ENCODE peak calls at places on chromosomes 2 and 18, in ten cellular contexts. E, L, R, M, O, D, T, K, A and N are unnamed samples.

GRCh38 chr2:217933326-217933993 is 69.3 kb downstream of the TNS1 start:
- DNase-seq in E (no peak), L (no peak), R (no peak), M (no peak), O (peak; percentile 43), D (no peak), T (no peak), K (no peak), A (no peak), N (no peak)

GRCh38 chr2:42201228-42201855 is 32.2 kb downstream of the EML4 start:
- DNase-seq in E (no peak), L (no peak), R (no peak), M (no peak), O (no peak), D (no peak), T (no peak), K (no peak), A (no peak), N (no peak)

GRCh38 chr2:238561230-238561629 is 134.5 kb downstream of the ASB1 start:
- DNase-seq in E (no peak), L (no peak), R (no peak), M (no peak), O (no peak), D (no peak), T (no peak), K (peak; percentile 7), A (no peak), N (no peak)

GRCh38 chr2:38192976-38193375 is 117.0 kb upstream of the CYP1B1 start:
- DNase-seq in E (no peak), L (no peak), R (no peak), M (no peak), O (no peak), D (no peak), T (no peak), K (no peak), A (no peak), N (no peak)

GRCh38 chr18:11387880-11388279 is 221.5 kb upstream of the SLC35G4 start:
- DNase-seq in E (no peak), L (no peak), R (peak; percentile 48), M (peak; percentile 57), O (peak; percentile 75), D (peak; percentile 72), T (no peak), K (peak; percentile 32), A (peak; percentile 63), N (no peak)

GRCh38 chr2:235594041-235594440 is 100.2 kb downstream of the AGAP1 start:
- DNase-seq in E (no peak), L (peak; percentile 68), R (no peak), M (no peak), O (no peak), D (no peak), T (no peak), K (peak; percentile 82), A (peak; percentile 91), N (no peak)

GRCh38 chr2:49108851-49109250 is 45.5 kb downstream of the FSHR start:
- DNase-seq in E (no peak), L (no peak), R (no peak), M (no peak), O (no peak), D (no peak), T (no peak), K (no peak), A (no peak), N (no peak)

GRCh38 chr2:43438858-43439655 is 156.8 kb downstream of the THADA start:
- DNase-seq in E (no peak), L (no peak), R (no peak), M (no peak), O (no peak), D (no peak), T (no peak), K (peak; percentile 41), A (no peak), N (no peak)

GRCh38 chr2:19643117-19643518 is 258.7 kb downstream of the TTC32 start:
- DNase-seq in E (no peak), L (no peak), R (no peak), M (no peak), O (no peak), D (no peak), T (no peak), K (no peak), A (no peak), N (no peak)

GRCh38 chr2:174326880-174327558 is 7.7 kb upstream of the SP9 start:
- DNase-seq in E (no peak), L (no peak), R (no peak), M (no peak), O (no peak), D (no peak), T (no peak), K (no peak), A (no peak), N (no peak)

GRCh38 chr18:48548404-48548771 is 9.6 kb downstream of the CTIF start:
- DNase-seq in E (no peak), L (no peak), R (no peak), M (no peak), O (peak; percentile 67), D (no peak), T (no peak), K (no peak), A (peak; percentile 80), N (peak; percentile 70)

GRCh38 chr2:101064868-101065549 is 62.9 kb downstream of the RPL31 start:
- DNase-seq in E (no peak), L (no peak), R (no peak), M (no peak), O (no peak), D (peak; percentile 43), T (no peak), K (peak; percentile 35), A (peak; percentile 30), N (no peak)

GRCh38 chr18:9719421-9719981 is 11.4 kb downstream of the RAB31 start:
- DNase-seq in E (peak; percentile 54), L (no peak), R (no peak), M (no peak), O (no peak), D (no peak), T (peak; percentile 52), K (peak; percentile 90), A (peak; percentile 81), N (peak; percentile 50)

GRCh38 chr2:12813166-12813565 is 96.4 kb downstream of the TRIB2 start:
- DNase-seq in E (no peak), L (no peak), R (no peak), M (no peak), O (no peak), D (no peak), T (no peak), K (peak; percentile 12), A (no peak), N (no peak)

GRCh38 chr18:79380816-79381806 is 14.6 kb upstream of the NFATC1 start:
- DNase-seq in E (peak; percentile 78), L (peak; percentile 50), R (peak; percentile 79), M (peak; percentile 75), O (no peak), D (peak; percentile 80), T (peak; percentile 80), K (peak; percentile 13), A (peak; percentile 57), N (no peak)

GRCh38 chr18:79381811-79382311 is 13.9 kb upstream of the NFATC1 start:
- DNase-seq in E (no peak), L (no peak), R (peak; percentile 11), M (no peak), O (no peak), D (no peak), T (peak; percentile 14), K (no peak), A (no peak), N (no peak)

GRCh38 chr18:79379251-79379905 is 16.4 kb upstream of the NFATC1 start:
- DNase-seq in E (no peak), L (no peak), R (peak; percentile 14), M (no peak), O (no peak), D (no peak), T (no peak), K (no peak), A (no peak), N (no peak)

GRCh38 chr18:79378416-79379250 is 17.1 kb upstream of the NFATC1 start:
- DNase-seq in E (peak; percentile 86), L (peak; percentile 53), R (peak; percentile 87), M (peak; percentile 83), O (peak; percentile 75), D (peak; percentile 75), T (peak; percentile 89), K (peak; percentile 63), A (peak; percentile 82), N (no peak)

GRCh38 chr18:79379931-79380815 is 15.6 kb upstream of the NFATC1 start:
- DNase-seq in E (no peak), L (no peak), R (peak; percentile 14), M (no peak), O (no peak), D (no peak), T (peak; percentile 39), K (no peak), A (no peak), N (no peak)
- H3K4me3 ChIP-seq in E (no peak overlapping the region), L (no peak overlapping the region), R (no peak overlapping the region), M (no peak overlapping the region), O (no peak overlapping the region), D (no peak overlapping the region), T (no peak overlapping the region), K (no peak overlapping the region), A (no peak overlapping the region), N (no peak overlapping the region)

GRCh38 chr2:65071499-65072180 is 15.4 kb downstream of the CEP68 start:
- DNase-seq in E (no peak), L (peak; percentile 47), R (peak; percentile 44), M (peak; percentile 44), O (no peak), D (peak; percentile 64), T (peak; percentile 57), K (no peak), A (peak; percentile 32), N (no peak)
- TF ChIP-seq CTCF in E (no peak), L (peak; percentile 59), R (no peak), M (no peak), O (peak; percentile 18), D (peak; percentile 13), T (no peak), K (peak; percentile 25), A (peak; percentile 40), N (peak; percentile 48)

DNA sequence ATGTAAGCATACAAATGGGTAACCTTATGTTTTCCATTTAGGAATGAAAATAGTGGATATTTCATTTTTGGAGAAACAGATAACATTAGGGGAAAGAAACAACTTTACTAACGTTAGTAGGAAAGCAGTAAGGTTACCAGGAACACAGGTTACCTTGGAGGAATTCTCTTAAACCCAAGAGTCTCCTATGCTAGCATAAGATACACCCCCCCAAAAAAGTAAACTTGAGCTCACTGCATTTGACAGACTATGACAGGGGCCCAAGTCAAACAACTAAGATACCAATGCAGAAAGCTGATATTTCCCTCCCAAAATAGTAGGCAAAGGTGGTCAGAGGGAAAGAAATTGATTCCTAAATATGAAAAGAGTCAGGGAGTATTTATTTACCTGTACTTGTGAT is 656.9 kb downstream of the DSC3 start:
- DNase-seq in E (no peak), L (no peak), R (no peak), M (no peak), O (no peak), D (no peak), T (no peak), K (no peak), A (no peak), N (no peak)
- H3K36me3 ChIP-seq in E (no peaks in the 10 kb centered on the region), L (no peaks in the 10 kb centered on the region), R (no peaks in the 10 kb centered on the region), M (no peaks in the 10 kb centered on the region), O (no peaks in the 10 kb centered on the region), D (no peaks in the 10 kb centered on the region), T (no peaks in the 10 kb centered on the region), K (no peaks in the 10 kb centered on the region), A (no peaks in the 10 kb centered on the region), N (no peaks in the 10 kb centered on the region)

DNA sequence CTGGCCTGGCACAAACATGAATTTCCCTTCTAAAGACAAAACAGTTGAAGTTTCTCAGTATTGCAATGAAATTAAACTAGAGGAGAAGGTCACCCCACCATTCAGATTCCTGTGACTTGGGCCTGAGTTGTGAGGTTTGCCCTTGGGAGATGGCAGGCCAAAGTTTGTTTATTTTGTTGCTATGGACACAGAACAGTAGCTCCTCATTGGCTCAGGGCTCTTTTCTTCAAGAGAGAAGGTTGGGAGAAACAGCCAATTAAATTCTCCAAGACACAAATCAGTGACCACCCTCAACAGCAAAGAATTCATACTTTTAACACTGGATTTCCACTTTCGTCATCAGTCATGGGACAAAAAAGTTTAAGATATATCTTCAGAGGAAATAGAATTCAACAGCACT is at the start of gene FLACC1:
- DNase-seq in E (no peak), L (peak; percentile 9), R (no peak), M (no peak), O (no peak), D (peak; percentile 50), T (no peak), K (peak; percentile 61), A (peak; percentile 88), N (peak; percentile 57)
- H3K4me3 ChIP-seq in E (no peak within 1 kb of the TSS), L (no peak within 1 kb of the TSS), R (no peak within 1 kb of the TSS), M (peak within 1 kb of the TSS; percentile 33), O (no peak within 1 kb of the TSS), D (no peak within 1 kb of the TSS), T (no peak within 1 kb of the TSS), K (no peak within 1 kb of the TSS), A (no peak within 1 kb of the TSS), N (no peak within 1 kb of the TSS)